ENCODE peak calls at places on chromosomes 2 and 18, in nine cellular contexts. G is thoracic aorta; H is CD8-positive, alpha-beta T cell; U is B cell; T is left lung; A is neural crest cell; J is neural progenitor cell; F is mesothelial cell of epicardium; P is MM.1S. R is an unnamed sample.

GRCh38 chr2:43149482-43150107 is 76.8 kb downstream of the ZFP36L2 start:
- DNase-seq in G (no peak), H (no peak), U (no peak), T (peak), A (no peak), J (no peak), F (no peak), P (peak), R (no peak)

GRCh38 chr2:10141736-10142639 is 19.4 kb downstream of the RRM2 start:
- DNase-seq in G (no peak), H (no peak), U (peak), T (peak), A (no peak), J (peak), F (no peak), P (no peak), R (peak)

GRCh38 chr2:86383844-86384243 is 46.4 kb upstream of the REEP1 start:
- DNase-seq in G (no peak), H (no peak), U (no peak), T (no peak), A (no peak), J (no peak), F (no peak), P (no peak), R (no peak)

GRCh38 chr2:88199912-88200682 is 30.0 kb downstream of the THNSL2 start:
- DNase-seq in G (no peak), H (no peak), U (no peak), T (peak), A (peak), J (peak), F (no peak), P (no peak), R (no peak)

GRCh38 chr2:24423095-24423494 is 62.8 kb upstream of the ITSN2 start:
- DNase-seq in G (no peak), H (no peak), U (no peak), T (no peak), A (no peak), J (no peak), F (no peak), P (no peak), R (no peak)

GRCh38 chr2:158556124-158556523 is 99.4 kb downstream of the PKP4 start:
- DNase-seq in G (no peak), H (no peak), U (no peak), T (no peak), A (no peak), J (no peak), F (no peak), P (no peak), R (no peak)

GRCh38 chr2:160371251-160372009 is 122.2 kb downstream of the RBMS1 start:
- DNase-seq in G (no peak), H (no peak), U (no peak), T (no peak), A (no peak), J (no peak), F (no peak), P (no peak), R (no peak)

GRCh38 chr2:169014780-169015179 is 16.3 kb downstream of the ABCB11 start:
- DNase-seq in G (no peak), H (no peak), U (no peak), T (no peak), A (no peak), J (no peak), F (no peak), P (no peak), R (no peak)

GRCh38 chr18:46278481-46279465 is 174.6 kb downstream of the HAUS1 start:
- DNase-seq in G (no peak), H (no peak), U (no peak), T (no peak), A (no peak), J (no peak), F (no peak), P (no peak), R (no peak)

GRCh38 chr18:79484661-79485621 is 89.2 kb downstream of the NFATC1 start:
- DNase-seq in G (no peak), H (no peak), U (no peak), T (peak), A (no peak), J (peak), F (no peak), P (no peak), R (peak)

GRCh38 chr18:53567935-53568574 is 656.4 kb downstream of the MBD2 start:
- DNase-seq in G (no peak), H (no peak), U (peak), T (no peak), A (peak), J (peak), F (no peak), P (peak), R (no peak)

GRCh38 chr2:119197529-119198266 is 25.9 kb upstream of the STEAP3 start:
- DNase-seq in G (no peak), H (no peak), U (no peak), T (no peak), A (no peak), J (no peak), F (no peak), P (no peak), R (no peak)

GRCh38 chr18:9696112-9696511 is 12.0 kb upstream of the RAB31 start:
- DNase-seq in G (no peak), H (no peak), U (no peak), T (no peak), A (no peak), J (no peak), F (no peak), P (no peak), R (no peak)

GRCh38 chr2:20400306-20400705 is 46.6 kb upstream of the RHOB start:
- DNase-seq in G (no peak), H (no peak), U (no peak), T (no peak), A (no peak), J (no peak), F (peak), P (no peak), R (no peak)

GRCh38 chr18:50458366-50458765 is 83.5 kb downstream of the SKA1 start:
- DNase-seq in G (no peak), H (no peak), U (no peak), T (no peak), A (no peak), J (no peak), F (no peak), P (no peak), R (no peak)

GRCh38 chr2:241154915-241155314 is 4.6 kb downstream of the PPP1R7 start:
- DNase-seq in G (no peak), H (no peak), U (no peak), T (no peak), A (no peak), J (no peak), F (no peak), P (no peak), R (no peak)

GRCh38 chr2:170929686-170930050 is 615 bp downstream of the GORASP2 start:
- DNase-seq in G (no peak), H (peak), U (peak), T (peak), A (peak), J (peak), F (peak), P (peak), R (no peak)

GRCh38 chr2:204753841-204754240 is 208.6 kb downstream of the PARD3B start:
- DNase-seq in G (no peak), H (no peak), U (no peak), T (no peak), A (no peak), J (no peak), F (no peak), P (no peak), R (no peak)

GRCh38 chr2:69811591-69811990 is 17.9 kb upstream of the GMCL1 start:
- DNase-seq in G (no peak), H (no peak), U (no peak), T (no peak), A (no peak), J (no peak), F (no peak), P (no peak), R (no peak)

GRCh38 chr2:197108758-197109157 is 182.3 kb upstream of the PGAP1 start:
- DNase-seq in G (peak), H (no peak), U (no peak), T (no peak), A (no peak), J (no peak), F (no peak), P (no peak), R (no peak)

GRCh38 chr2:128455710-128456050 is 137.0 kb upstream of the HS6ST1 start:
- DNase-seq in G (no peak), H (no peak), U (no peak), T (no peak), A (no peak), J (no peak), F (peak), P (no peak), R (no peak)

GRCh38 chr2:127064642-127065250 is 42.2 kb downstream of the BIN1 start:
- DNase-seq in G (peak), H (peak), U (no peak), T (peak), A (peak), J (peak), F (peak), P (peak), R (peak)

GRCh38 chr2:85231242-85231805 is 96.5 kb downstream of the TGOLN2 start:
- DNase-seq in G (no peak), H (no peak), U (no peak), T (no peak), A (no peak), J (peak), F (no peak), P (peak), R (no peak)
- TF ChIP-seq CTCF in G (no peak), H (no peak), U (no peak), T (no peak), A (no peak), J (peak), F (no peak), P (peak), R (no peak)

DNA sequence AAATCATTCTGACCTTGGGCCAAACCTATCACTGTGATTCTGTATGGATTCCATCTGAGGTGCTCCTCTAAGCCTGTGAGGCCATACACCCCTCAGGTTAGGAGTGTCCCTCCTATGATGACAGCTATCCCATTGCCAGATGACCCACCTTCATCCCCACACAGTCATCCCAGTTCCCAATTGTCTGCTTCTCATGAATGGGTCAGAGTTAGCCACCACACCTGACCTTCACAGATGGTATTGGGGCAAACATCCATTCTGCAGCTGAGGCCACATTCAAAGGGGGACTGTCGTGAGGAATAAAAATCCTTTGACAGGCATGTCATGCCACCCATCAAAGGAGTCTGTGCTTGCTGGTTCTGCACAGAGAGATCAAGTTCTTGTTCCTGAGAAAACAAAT is 155.2 kb downstream of the AGPS start:
- DNase-seq in G (no peak), H (no peak), U (no peak), T (no peak), A (no peak), J (no peak), F (no peak), P (no peak), R (no peak)
- TF ChIP-seq CTCF in G (no peak), H (no peak), U (no peak), T (no peak), A (no peak), J (no peak), F (no peak), P (no peak), R (no peak)

DNA sequence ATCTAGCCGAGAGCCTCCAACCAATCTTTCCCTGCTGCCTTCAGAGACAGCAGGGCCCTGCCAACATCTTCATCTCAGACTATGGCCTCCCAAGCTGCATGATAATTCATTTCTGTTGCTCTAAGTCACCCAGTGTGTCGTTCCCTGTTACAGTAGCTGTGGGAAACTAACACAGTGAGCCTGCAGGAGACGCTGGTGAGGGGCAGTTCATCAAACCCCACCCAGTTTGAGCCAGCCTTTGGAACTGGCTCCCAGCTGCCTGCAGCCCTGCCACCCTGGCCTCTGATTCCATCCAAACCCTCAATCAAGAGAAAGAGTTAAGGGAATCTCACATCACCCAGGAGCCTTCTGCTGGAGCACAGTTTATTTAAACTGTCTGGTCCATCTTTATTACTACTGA is 65.0 kb upstream of the ZCCHC2 start:
- DNase-seq in G (no peak), H (no peak), U (no peak), T (no peak), A (no peak), J (peak), F (no peak), P (no peak), R (no peak)
- TF ChIP-seq CTCF in G (no peak), H (no peak), U (no peak), T (no peak), A (no peak), J (peak), F (no peak), P (no peak), R (no peak)

GRCh38 chr2:51027442-51027841 is 4.5 kb downstream of the NRXN1 start:
- DNase-seq in G (no peak), H (no peak), U (no peak), T (peak), A (no peak), J (no peak), F (no peak), P (no peak), R (no peak)
- TF ChIP-seq CTCF in G (no peak), H (no peak), U (no peak), T (no peak), A (no peak), J (no peak), F (no peak), P (no peak), R (no peak)

GRCh38 chr2:132731431-132731830 is 61.4 kb upstream of the LYPD1 start:
- DNase-seq in G (no peak), H (no peak), U (no peak), T (no peak), A (no peak), J (no peak), F (no peak), P (no peak), R (no peak)

GRCh38 chr2:132725716-132726115 is 55.7 kb upstream of the LYPD1 start:
- DNase-seq in G (no peak), H (no peak), U (no peak), T (peak), A (no peak), J (no peak), F (no peak), P (no peak), R (no peak)

GRCh38 chr2:132725134-132725533 is 55.1 kb upstream of the LYPD1 start:
- DNase-seq in G (no peak), H (no peak), U (no peak), T (no peak), A (no peak), J (no peak), F (no peak), P (no peak), R (no peak)

GRCh38 chr2:132733119-132733518 is 63.1 kb upstream of the LYPD1 start:
- DNase-seq in G (no peak), H (no peak), U (no peak), T (no peak), A (no peak), J (no peak), F (no peak), P (no peak), R (no peak)

GRCh38 chr2:132729572-132729971 is 59.6 kb upstream of the LYPD1 start:
- DNase-seq in G (no peak), H (no peak), U (no peak), T (no peak), A (no peak), J (no peak), F (no peak), P (no peak), R (no peak)
- TF ChIP-seq CTCF in G (no peak), H (no peak), U (no peak), T (no peak), A (no peak), J (no peak), F (no peak), P (no peak), R (no peak)

DNA sequence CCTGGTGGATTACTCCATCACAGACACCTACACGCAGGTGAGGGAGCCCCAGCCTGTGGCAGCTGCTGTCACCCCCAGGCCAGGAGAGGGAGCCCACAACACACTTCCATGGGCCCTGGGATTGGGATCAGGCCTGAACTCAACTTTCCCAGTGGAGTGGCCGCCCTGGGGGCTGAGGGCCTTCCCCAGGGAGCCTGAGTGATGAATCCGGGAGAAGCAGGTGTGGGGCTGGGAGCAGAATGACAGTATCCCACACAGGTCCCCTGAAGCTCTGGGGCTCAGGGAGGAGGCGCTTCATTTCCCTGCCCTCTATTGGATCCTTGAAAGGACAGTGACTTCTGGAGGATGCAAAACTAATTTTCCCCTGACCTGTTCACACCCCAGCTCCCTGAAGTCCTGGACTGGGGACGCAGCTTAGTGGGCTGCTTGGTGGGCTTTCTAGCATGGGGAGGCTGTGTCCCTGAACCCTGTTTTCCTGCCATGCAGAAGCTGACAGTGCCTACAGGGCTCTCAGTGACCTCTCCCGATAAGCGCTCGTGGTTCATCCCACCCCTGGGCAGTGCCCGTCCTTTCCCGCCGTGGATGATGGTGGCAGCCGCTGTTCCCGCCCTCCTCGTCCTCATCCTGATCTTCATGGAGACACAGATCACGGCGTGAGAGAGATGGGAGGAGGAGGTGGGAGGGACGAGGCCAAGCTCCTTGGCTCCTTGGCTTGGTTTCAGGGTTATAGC is 11.0 kb downstream of the SLC4A3 start:
- DNase-seq in G (no peak), H (no peak), U (peak), T (no peak), A (no peak), J (peak), F (no peak), P (no peak), R (no peak)
- TF ChIP-seq CTCF in G (no peak), H (no peak), U (no peak), T (no peak), A (no peak), J (peak), F (no peak), P (no peak), R (no peak)

GRCh38 chr18:24426398-24427294 is at the start of gene IMPACT:
- DNase-seq in G (peak), H (peak), U (peak), T (peak), A (peak), J (peak), F (peak), P (peak), R (peak)

GRCh38 chr18:24429188-24429587 is 2.7 kb downstream of the IMPACT start:
- DNase-seq in G (no peak), H (no peak), U (no peak), T (no peak), A (no peak), J (no peak), F (no peak), P (no peak), R (no peak)

GRCh38 chr18:24426073-24426397 is 435 bp upstream of the IMPACT start:
- DNase-seq in G (no peak), H (no peak), U (no peak), T (no peak), A (no peak), J (no peak), F (no peak), P (no peak), R (no peak)

GRCh38 chr18:24427484-24427883 is 1.0 kb downstream of the IMPACT start:
- DNase-seq in G (no peak), H (no peak), U (no peak), T (no peak), A (no peak), J (peak), F (no peak), P (no peak), R (no peak)

DNA sequence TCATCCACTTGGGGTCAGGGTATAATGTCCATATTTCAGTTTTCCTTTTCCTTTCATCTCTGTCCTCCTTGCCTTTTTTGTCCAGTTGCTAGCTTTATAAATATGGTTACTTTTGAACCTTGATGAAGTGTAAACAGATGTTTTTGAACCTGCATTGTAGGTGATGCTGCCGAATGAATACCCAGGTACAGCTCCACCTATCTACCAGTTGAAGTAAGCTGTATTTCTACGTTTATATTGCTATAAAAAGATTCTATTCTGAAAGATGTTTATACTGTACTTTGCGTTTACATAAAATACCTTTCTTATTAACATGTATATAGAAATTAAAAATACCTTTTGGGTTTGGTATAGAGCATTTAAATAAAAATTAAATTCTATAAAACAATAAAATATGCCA is 2.2 kb downstream of the IMPACT start:
- DNase-seq in G (no peak), H (no peak), U (no peak), T (no peak), A (no peak), J (no peak), F (no peak), P (no peak), R (no peak)
- TF ChIP-seq CTCF in G (no peak), H (no peak), U (no peak), T (no peak), A (peak), J (peak), F (no peak), P (no peak), R (no peak)

GRCh38 chr2:64143154-64144056 is 815 bp downstream of the PELI1 start:
- DNase-seq in G (no peak), H (peak), U (peak), T (no peak), A (no peak), J (peak), F (peak), P (peak), R (no peak)

GRCh38 chr2:64145119-64145518 is 899 bp upstream of the PELI1 start:
- DNase-seq in G (no peak), H (no peak), U (no peak), T (no peak), A (no peak), J (no peak), F (no peak), P (no peak), R (no peak)

GRCh38 chr2:64142817-64143153 is 1.4 kb downstream of the PELI1 start:
- DNase-seq in G (no peak), H (no peak), U (no peak), T (no peak), A (no peak), J (no peak), F (no peak), P (peak), R (no peak)

GRCh38 chr2:64145760-64146159 is 1.5 kb upstream of the PELI1 start:
- DNase-seq in G (no peak), H (no peak), U (no peak), T (no peak), A (no peak), J (no peak), F (no peak), P (no peak), R (no peak)

GRCh38 chr2:64144057-64145013 is at the start of gene PELI1:
- DNase-seq in G (peak), H (peak), U (peak), T (peak), A (peak), J (peak), F (peak), P (peak), R (peak)
- TF ChIP-seq CTCF in G (peak), H (no peak), U (peak), T (no peak), A (no peak), J (peak), F (no peak), P (peak), R (no peak)

GRCh38 chr2:74887961-74888670 is 54.2 kb downstream of the HK2 start:
- DNase-seq in G (no peak), H (no peak), U (no peak), T (no peak), A (no peak), J (no peak), F (no peak), P (no peak), R (no peak)
- TF ChIP-seq CTCF in G (no peak), H (no peak), U (no peak), T (no peak), A (no peak), J (no peak), F (no peak), P (no peak), R (no peak)

GRCh38 chr2:114543106-114543806 is 100.8 kb downstream of the DPP10 start:
- DNase-seq in G (no peak), H (no peak), U (no peak), T (no peak), A (no peak), J (peak), F (no peak), P (no peak), R (no peak)
- TF ChIP-seq CTCF in G (peak), H (no peak), U (no peak), T (no peak), A (peak), J (peak), F (no peak), P (no peak), R (no peak)